ENCODE peak calls at places on chromosomes 12 and 14, in five cellular contexts. W is K562, F is PC-9, T is GM23338, O is astrocyte. C is an unnamed sample.

GRCh38 chr14:26839481-26839880 is 241.6 kb upstream of the NOVA1 start:
- DNase-seq in W (no peak), F (no peak), T (no peak), O (no peak), C (no peak)

GRCh38 chr14:101956179-101956885 is 8.0 kb upstream of the DYNC1H1 start:
- DNase-seq in W (no peak), F (no peak), T (no peak), O (no peak), C (no peak)

GRCh38 chr12:122449317-122449716 is 26.8 kb upstream of the CLIP1 start:
- DNase-seq in W (peak; percentile 22), F (peak; percentile 97), T (no peak), O (peak; percentile 63), C (no peak)

GRCh38 chr12:104835317-104835716 is 122.8 kb downstream of the SLC41A2 start:
- DNase-seq in W (no peak), F (no peak), T (no peak), O (no peak), C (no peak)

GRCh38 chr12:1830981-1831930 is 10.9 kb downstream of the LRTM2 start:
- DNase-seq in W (peak; percentile 49), F (peak; percentile 68), T (peak; percentile 90), O (peak; percentile 37), C (peak; percentile 25)

GRCh38 chr12:130872179-130873096 is 572 bp downstream of the RAN start:
- DNase-seq in W (peak; percentile 52), F (no peak), T (peak; percentile 34), O (peak; percentile 48), C (no peak)

GRCh38 chr12:124332068-124332672 is 37.3 kb downstream of the RFLNA start:
- DNase-seq in W (peak; percentile 20), F (no peak), T (peak; percentile 64), O (no peak), C (no peak)

GRCh38 chr12:56461235-56462159 is 6.9 kb upstream of the SPRYD4 start:
- DNase-seq in W (no peak), F (peak; percentile 44), T (no peak), O (peak; percentile 10), C (no peak)

GRCh38 chr14:65810326-65810725 is 397.8 kb downstream of the FUT8 start:
- DNase-seq in W (no peak), F (no peak), T (no peak), O (no peak), C (no peak)

GRCh38 chr12:71639341-71639760 is 24.3 kb downstream of the ZFC3H1 start:
- DNase-seq in W (peak; percentile 43), F (no peak), T (peak; percentile 37), O (no peak), C (peak; percentile 21)

GRCh38 chr14:71647086-71647784 is 285.0 kb upstream of the RGS6 start:
- DNase-seq in W (no peak), F (peak; percentile 91), T (peak; percentile 95), O (no peak), C (no peak)

GRCh38 chr14:72577521-72577920 is 316.4 kb downstream of the DPF3 start:
- DNase-seq in W (no peak), F (no peak), T (no peak), O (no peak), C (no peak)

GRCh38 chr14:77752799-77753516 is 8.0 kb downstream of the SNW1 start:
- DNase-seq in W (no peak), F (no peak), T (no peak), O (peak; percentile 77), C (no peak)

GRCh38 chr12:96195845-96196451 is 1.8 kb downstream of the ELK3 start:
- DNase-seq in W (peak; percentile 51), F (peak; percentile 61), T (peak; percentile 22), O (peak; percentile 83), C (peak; percentile 34)

GRCh38 chr14:74897642-74898041 is 15.9 kb downstream of the DLST start:
- DNase-seq in W (no peak), F (no peak), T (no peak), O (no peak), C (no peak)

GRCh38 chr12:3580071-3580749 is 89.2 kb downstream of the PRMT8 start:
- DNase-seq in W (no peak), F (no peak), T (no peak), O (no peak), C (no peak)
- TF ChIP-seq CTCF in W (no peak), F (no peak), T (no peak), O (no peak), C (no peak)

GRCh38 chr12:3315201-3315661 is 175.8 kb upstream of the PRMT8 start:
- DNase-seq in W (no peak), F (peak; percentile 97), T (no peak), O (peak; percentile 69), C (no peak)
- H3K4me3 ChIP-seq in W (no peak overlapping the region), F (no peak overlapping the region), T (no peak overlapping the region), O (no peak overlapping the region), C (no peak overlapping the region)

GRCh38 chr12:53985900-53986685 is 1.1 kb downstream of the HOXC10 start:
- DNase-seq in W (no peak), F (no peak), T (peak; percentile 67), O (no peak), C (no peak)
- TF ChIP-seq EZH2 in W (no peak), F (no peak), T (peak; percentile 78), O (peak; percentile 82), C (no peak)

GRCh38 chr14:56119221-56119967 is 1.2 kb downstream of the PELI2 start:
- DNase-seq in W (peak; percentile 9), F (no peak), T (peak; percentile 64), O (no peak), C (no peak)

GRCh38 chr14:56116128-56116900 is 1.9 kb upstream of the PELI2 start:
- DNase-seq in W (no peak), F (no peak), T (no peak), O (no peak), C (no peak)

GRCh38 chr14:56120091-56120632 is 2.0 kb downstream of the PELI2 start:
- DNase-seq in W (no peak), F (no peak), T (no peak), O (no peak), C (no peak)

GRCh38 chr14:56117765-56118610 is at the start of gene PELI2:
- DNase-seq in W (peak; percentile 55), F (peak; percentile 42), T (peak; percentile 84), O (peak; percentile 51), C (peak; percentile 48)

DNA sequence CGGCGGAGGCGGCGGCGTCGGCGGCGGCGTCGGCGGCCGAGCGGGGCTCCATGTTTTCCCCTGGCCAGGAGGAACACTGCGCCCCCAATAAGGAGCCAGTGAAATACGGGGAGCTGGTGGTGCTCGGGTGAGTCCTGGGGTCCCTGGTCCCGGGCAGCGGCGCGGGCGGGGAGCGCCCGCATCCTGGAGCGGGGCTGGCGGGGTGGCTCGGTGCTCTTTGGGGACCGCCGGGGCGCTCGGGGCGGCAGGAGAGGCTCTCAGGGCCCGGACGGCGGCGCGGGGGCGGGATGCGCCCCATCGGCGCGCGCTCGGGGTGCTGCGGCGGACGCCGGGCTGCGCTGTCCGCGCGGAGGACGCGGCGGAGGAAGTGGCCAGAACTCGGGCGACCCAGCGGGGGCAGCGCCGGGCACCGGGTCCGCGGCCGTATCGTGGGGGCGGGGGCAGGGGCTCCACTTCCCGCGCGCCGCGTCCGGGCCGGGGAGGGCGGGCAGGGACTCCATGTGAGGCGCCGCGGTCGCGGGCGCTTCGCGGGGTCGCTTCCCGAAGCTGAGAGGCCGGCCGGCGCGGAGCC is 485 bp downstream of the PELI2 start:
- DNase-seq in W (no peak), F (no peak), T (peak; percentile 42), O (no peak), C (no peak)
- TF ChIP-seq CTCF in W (no peak), F (no peak), T (no peak), O (no peak), C (no peak)

C was measured in MM.1S.